ENCODE peak calls at places on chromosome 18, in five cellular contexts. N is fibroblast of mammary gland, H is skeletal muscle cell, D is cardiac fibroblast, P is fibroblast of lung. B is an unnamed sample.
A peak's percentile ranks its signal among the peaks of the same experiment; 100 is the strongest.

GRCh38 chr18:28511421-28511821 is 334.5 kb upstream of the CDH2 start:
- DNase-seq in H (peak; percentile 4), D (peak; percentile 11), N (no peak), P (peak; percentile 54), B (no peak)

GRCh38 chr18:10892801-10893595 is 256.4 kb downstream of the PIEZO2 start:
- DNase-seq in N (peak; percentile 19), D (peak; percentile 34), H (no peak), P (no peak), B (no peak)

GRCh38 chr18:45522371-45522770 is 92.9 kb upstream of the SLC14A2 start:
- DNase-seq in P (peak; percentile 90), N (peak; percentile 73), H (no peak), D (peak; percentile 63), B (no peak)

GRCh38 chr18:26097563-26097962 is 7.2 kb upstream of the SS18 start:
- DNase-seq in P (no peak), D (no peak), N (no peak), H (no peak), B (no peak)

GRCh38 chr18:9549405-9549804 is 65.0 kb downstream of the PPP4R1 start:
- DNase-seq in N (no peak), P (no peak), D (no peak), H (no peak), B (no peak)

GRCh38 chr18:59878644-59879043 is 21.2 kb upstream of the PMAIP1 start:
- DNase-seq in P (peak; percentile 49), D (no peak), N (no peak), H (no peak), B (no peak)

GRCh38 chr18:55779711-55780590 is 192.0 kb upstream of the TCF4 start:
- DNase-seq in P (peak; percentile 46), N (peak; percentile 19), D (peak; percentile 52), H (no peak), B (no peak)

GRCh38 chr18:11366410-11366809 is 217.0 kb upstream of the PIEZO2 start:
- DNase-seq in D (peak; percentile 42), P (peak; percentile 41), H (peak; percentile 45), N (peak; percentile 34), B (no peak)

GRCh38 chr18:37440206-37440605 is 125.4 kb downstream of the CELF4 start:
- DNase-seq in H (no peak), N (no peak), D (no peak), P (no peak), B (no peak)

GRCh38 chr18:57243624-57244179 is 96.8 kb downstream of the BOD1L2 start:
- DNase-seq in D (no peak), P (no peak), H (no peak), N (no peak), B (no peak)

GRCh38 chr18:37400832-37401231 is 164.8 kb downstream of the CELF4 start:
- DNase-seq in D (no peak), P (no peak), H (no peak), N (no peak), B (no peak)

GRCh38 chr18:8609711-8610441 is 639 bp downstream of the RAB12 start:
- DNase-seq in H (no peak), N (no peak), P (no peak), D (no peak), B (no peak)

GRCh38 chr18:23635283-23636040 is 27.2 kb downstream of the ANKRD29 start:
- DNase-seq in P (peak; percentile 54), D (no peak), N (peak; percentile 38), H (no peak), B (no peak)

GRCh38 chr18:28177828-28178635 is 1.1 kb upstream of the CDH2 start:
- DNase-seq in H (no peak), D (peak; percentile 57), N (peak; percentile 53), P (peak; percentile 75), B (peak; percentile 11)

GRCh38 chr18:22790545-22791415 is 142.3 kb upstream of the RBBP8 start:
- DNase-seq in N (no peak), D (no peak), P (no peak), H (no peak), B (no peak)

DNA sequence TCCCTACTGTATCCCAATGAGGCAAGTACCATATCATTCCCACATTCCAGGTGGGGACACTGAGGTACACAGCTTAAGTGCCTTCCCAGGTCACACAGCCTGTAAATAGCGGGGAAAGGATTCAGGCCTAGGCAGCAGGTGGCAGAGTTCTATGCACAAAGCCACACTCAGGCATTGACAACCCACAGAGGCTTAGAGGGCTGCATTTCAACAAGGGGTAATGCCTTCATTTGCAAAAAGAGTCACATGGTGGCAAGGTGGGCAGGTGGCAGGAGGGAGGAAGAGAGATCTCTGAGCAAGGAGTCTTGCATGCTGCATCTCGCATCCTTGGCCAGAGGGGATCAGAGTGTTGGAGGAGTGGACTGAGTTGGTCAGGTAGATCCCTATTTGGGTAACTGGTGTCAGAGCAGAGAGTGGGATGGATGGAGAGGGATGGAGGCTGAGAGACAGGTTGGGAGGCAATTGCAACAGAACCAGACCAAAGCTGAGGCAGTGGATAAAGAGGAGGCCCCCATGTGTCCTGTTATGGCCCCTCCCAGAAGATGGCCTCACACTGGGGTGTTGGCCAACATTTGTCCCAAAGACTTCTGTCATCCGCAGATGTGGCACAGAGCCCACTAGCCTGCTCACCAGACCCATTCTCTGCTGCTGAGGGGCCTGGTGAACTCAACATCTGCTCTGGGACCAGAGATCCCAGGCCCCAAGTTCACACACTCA is 189.6 kb downstream of the ZBTB7C start:
- DNase-seq in P (no peak), N (no peak), H (no peak), D (no peak), B (peak; percentile 14)
- H3K4me3 ChIP-seq in P (no peak overlapping the region), N (no peak overlapping the region), H (no peak overlapping the region), D (no peak overlapping the region), B (no peak overlapping the region)

DNA sequence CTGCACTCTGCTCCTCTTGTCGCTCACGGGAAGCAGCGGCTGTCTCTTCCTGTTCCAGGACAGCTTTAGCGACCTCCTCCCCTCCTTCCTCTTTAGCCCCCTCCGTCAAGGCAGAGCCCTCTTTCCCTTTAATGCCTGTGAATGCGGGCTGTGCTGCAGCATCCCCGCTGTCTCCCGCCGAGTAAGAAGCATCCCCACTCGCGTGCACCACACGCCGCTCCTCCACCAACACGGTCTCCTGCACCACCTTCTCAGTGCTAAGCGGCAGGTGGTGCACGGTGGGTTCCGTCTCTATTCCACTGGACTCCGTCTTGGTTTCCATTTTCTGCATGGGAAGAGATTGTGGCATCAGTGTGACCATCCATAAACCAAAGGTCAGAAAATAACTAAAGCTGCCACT is 101.6 kb upstream of the ZBTB14 start:
- DNase-seq in D (no peak), P (no peak), N (no peak), H (no peak), B (no peak)
- H3K4me3 ChIP-seq in D (no peak overlapping the region), P (no peak overlapping the region), N (no peak overlapping the region), H (no peak overlapping the region), B (no peak overlapping the region)

DNA sequence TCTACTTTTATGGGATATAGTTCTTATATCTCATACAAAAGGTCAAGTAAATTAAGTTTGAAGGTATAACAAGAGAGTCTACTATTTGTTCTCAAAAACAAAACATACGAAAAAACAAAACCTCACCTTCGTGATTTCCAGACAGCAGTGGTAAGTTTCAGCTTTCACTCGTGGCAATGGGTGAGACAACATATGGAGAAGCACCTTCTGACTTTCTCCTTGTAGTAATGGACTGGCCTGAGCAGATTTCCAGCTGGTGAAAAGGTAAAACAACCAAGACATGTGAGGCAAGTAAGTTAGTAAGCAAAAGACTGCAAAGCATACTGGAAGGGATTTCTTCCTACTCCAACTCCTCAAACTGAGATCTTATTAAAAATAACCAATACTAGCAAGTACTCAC is 39.6 kb downstream of the RTTN start:
- DNase-seq in D (no peak), H (no peak), N (no peak), P (no peak), B (no peak)
- H3K4me3 ChIP-seq in D (no peak overlapping the region), H (no peak overlapping the region), N (no peak overlapping the region), P (no peak overlapping the region), B (no peak overlapping the region)

DNA sequence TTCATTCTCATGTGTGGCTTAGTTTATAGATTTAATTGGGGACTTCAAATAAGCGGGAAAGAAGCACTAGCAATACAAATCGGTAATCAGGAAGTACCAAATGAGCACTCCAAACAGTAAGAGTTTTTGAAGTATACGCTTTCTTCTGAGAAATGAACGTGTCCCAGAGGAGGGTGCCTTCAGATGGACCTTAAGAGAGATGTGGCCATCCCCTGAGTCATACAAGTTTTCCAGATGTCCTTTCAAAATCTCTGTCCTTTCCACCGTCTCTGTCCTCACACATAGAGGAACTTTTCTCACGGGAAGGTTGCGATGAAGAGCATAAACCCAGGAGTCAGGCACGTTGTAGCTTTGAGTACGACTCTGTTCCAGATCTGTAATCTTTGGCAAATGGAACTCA is 1.7 kb upstream of the SMAD2 start:
- DNase-seq in H (no peak), N (no peak), D (no peak), P (no peak), B (no peak)
- H3K4me3 ChIP-seq in H (no peak overlapping the region), N (no peak overlapping the region), D (no peak overlapping the region), P (no peak overlapping the region), B (peak overlapping the region; percentile 56)

GRCh38 chr18:6414723-6415362 is at the start of gene L3MBTL4:
- DNase-seq in P (no peak), D (no peak), H (no peak), N (no peak), B (no peak)

GRCh38 chr18:6412933-6413472 is 1.7 kb downstream of the L3MBTL4 start:
- DNase-seq in H (no peak), D (no peak), N (no peak), P (no peak), B (no peak)

GRCh38 chr18:6414118-6414722 is 491 bp downstream of the L3MBTL4 start:
- DNase-seq in D (peak; percentile 10), H (no peak), P (no peak), N (no peak), B (no peak)

GRCh38 chr18:6411367-6411766 is 3.3 kb downstream of the L3MBTL4 start:
- DNase-seq in P (no peak), H (no peak), D (no peak), N (no peak), B (no peak)

GRCh38 chr18:6413554-6414117 is 1.1 kb downstream of the L3MBTL4 start:
- DNase-seq in H (no peak), N (no peak), D (no peak), P (no peak), B (no peak)
- H3K4me3 ChIP-seq in H (no peak overlapping the region), N (no peak overlapping the region), D (no peak overlapping the region), P (no peak overlapping the region), B (no peak overlapping the region)